ENCODE peak calls at places on chromosomes 16 and 17, in four cellular contexts. Q is stimulated activated CD4-positive, alpha-beta T cell treated with anti-CD3 and anti-CD28 coated beads, Interleukin-4, amount 100 ng/mL, for 24 hours; N is EH; T is stimulated activated naive CD8-positive, alpha-beta T cell treated with anti-CD3 and anti-CD28 coated beads, Interleukin-15, amount 100 ng/mL, for 72 hours. Y is an unnamed sample.

GRCh38 chr16:50193594-50193993 is 40.5 kb downstream of the TENT4B start:
- DNase-seq in Q (no peak), N (peak; percentile 62), T (no peak), Y (no peak)

GRCh38 chr16:81848306-81848853 is 69.3 kb downstream of the PLCG2 start:
- DNase-seq in Q (no peak), N (no peak), T (no peak), Y (no peak)

GRCh38 chr17:14784997-14785696 is 480.0 kb downstream of the PMP22 start:
- DNase-seq in Q (peak; percentile 13), N (no peak), T (peak; percentile 23), Y (no peak)

GRCh38 chr16:239948-240277 is 5.3 kb downstream of the FAM234A start:
- DNase-seq in Q (no peak), N (peak; percentile 2), T (no peak), Y (no peak)

GRCh38 chr16:3187798-3188674 is at the start of gene OR1F1:
- DNase-seq in Q (peak; percentile 74), N (peak; percentile 63), T (peak; percentile 91), Y (peak; percentile 56)

GRCh38 chr17:75209061-75209460 is 3.6 kb downstream of the NUP85 start:
- DNase-seq in Q (no peak), N (no peak), T (no peak), Y (no peak)

GRCh38 chr16:67727521-67728485 is 8.7 kb upstream of the GFOD2 start:
- DNase-seq in Q (no peak), N (no peak), T (no peak), Y (no peak)

GRCh38 chr16:2970563-2970962 is 1.4 kb downstream of the PAQR4 start:
- DNase-seq in Q (no peak), N (no peak), T (no peak), Y (peak; percentile 28)

GRCh38 chr17:17206149-17206912 is at the start of gene PLD6:
- DNase-seq in Q (peak; percentile 94), N (peak; percentile 62), T (peak; percentile 94), Y (peak; percentile 55)

GRCh38 chr17:41665566-41666335 is 22.9 kb upstream of the EIF1 start:
- DNase-seq in Q (peak; percentile 89), N (peak; percentile 82), T (peak; percentile 93), Y (peak; percentile 71)

GRCh38 chr17:81380682-81381518 is 14.4 kb upstream of the BAHCC1 start:
- DNase-seq in Q (no peak), N (no peak), T (no peak), Y (no peak)

GRCh38 chr17:53278466-53278865 is 544.3 kb upstream of the KIF2B start:
- DNase-seq in Q (no peak), N (no peak), T (no peak), Y (no peak)

GRCh38 chr16:17211797-17212196 is 259.0 kb downstream of the XYLT1 start:
- DNase-seq in Q (peak; percentile 12), N (no peak), T (peak; percentile 58), Y (no peak)

GRCh38 chr16:72149676-72150464 is 22.1 kb downstream of the PMFBP1 start:
- DNase-seq in Q (no peak), N (no peak), T (no peak), Y (no peak)

GRCh38 chr17:46785696-46786095 is 32.8 kb downstream of the WNT3 start:
- DNase-seq in Q (no peak), N (peak; percentile 25), T (no peak), Y (no peak)

GRCh38 chr16:70715113-70715711 is 29.4 kb upstream of the MTSS2 start:
- DNase-seq in Q (no peak), N (peak; percentile 100), T (no peak), Y (peak; percentile 99)

GRCh38 chr17:348692-349425 is 3.7 kb downstream of the RPH3AL start:
- DNase-seq in Q (no peak), N (no peak), T (no peak), Y (peak; percentile 11)

GRCh38 chr17:78324391-78325075 is 35.3 kb downstream of the SOCS3 start:
- DNase-seq in Q (no peak), N (peak; percentile 91), T (peak; percentile 32), Y (peak; percentile 90)

GRCh38 chr16:55842369-55843104 is 9.6 kb upstream of the CES1 start:
- DNase-seq in Q (peak; percentile 19), N (peak; percentile 54), T (no peak), Y (peak; percentile 42)

GRCh38 chr17:63780507-63780906 is 6.5 kb downstream of the DDX42 start:
- DNase-seq in Q (no peak), N (peak; percentile 25), T (no peak), Y (no peak)

GRCh38 chr16:68893710-68894705 is 50.7 kb downstream of the TANGO6 start:
- DNase-seq in Q (no peak), N (peak; percentile 46), T (no peak), Y (peak; percentile 11)

GRCh38 chr16:450800-451512 is 25.5 kb downstream of the RAB11FIP3 start:
- DNase-seq in Q (no peak), N (no peak), T (no peak), Y (no peak)

GRCh38 chr16:80804451-80805383 is at the start of gene CDYL2:
- DNase-seq in Q (peak; percentile 32), N (peak; percentile 69), T (peak; percentile 35), Y (peak; percentile 8)

GRCh38 chr16:228151-228855 is 946 bp downstream of the LUC7L start:
- DNase-seq in Q (no peak), N (no peak), T (no peak), Y (peak; percentile 13)

GRCh38 chr17:49471089-49471683 is 23.9 kb upstream of the NGFR start:
- DNase-seq in Q (no peak), N (peak; percentile 13), T (no peak), Y (no peak)

GRCh38 chr17:45371414-45372324 is 54.8 kb upstream of the MAP3K14 start:
- DNase-seq in Q (peak; percentile 24), N (peak; percentile 99), T (peak; percentile 47), Y (peak; percentile 98)

GRCh38 chr16:56370836-56371235 is 54.5 kb downstream of the AMFR start:
- DNase-seq in Q (no peak), N (peak; percentile 88), T (no peak), Y (peak; percentile 76)

GRCh38 chr17:78780335-78780734 is 1.7 kb downstream of the CYTH1 start:
- DNase-seq in Q (no peak), N (no peak), T (no peak), Y (no peak)

GRCh38 chr16:67857547-67858233 is 10.2 kb upstream of the CENPT start:
- DNase-seq in Q (peak; percentile 33), N (peak; percentile 95), T (no peak), Y (peak; percentile 89)

GRCh38 chr17:40194821-40195220 is 17.6 kb downstream of the RAPGEFL1 start:
- DNase-seq in Q (no peak), N (no peak), T (no peak), Y (no peak)

GRCh38 chr16:15820837-15821236 is 36.0 kb downstream of the MYH11 start:
- DNase-seq in Q (no peak), N (no peak), T (no peak), Y (no peak)

Y was measured in RPMI7951.